ENCODE peak calls at places on chromosomes 12 and 14, in eight cellular contexts. M, L, F, B, E, T, D and S are unnamed samples.

GRCh38 chr12:112172556-112173324 is 47.4 kb downstream of the TRAFD1 start:
- DNase-seq in M (no peak), L (no peak), F (no peak), B (no peak), E (no peak), T (no peak), D (no peak), S (no peak)

GRCh38 chr14:91173221-91173670 is 59.4 kb downstream of the DGLUCY start:
- DNase-seq in M (no peak), L (peak), F (no peak), B (peak), E (peak), T (peak), D (peak), S (peak)

GRCh38 chr12:52277486-52278245 is 3.2 kb downstream of the KRT86 start:
- DNase-seq in M (no peak), L (no peak), F (no peak), B (no peak), E (no peak), T (no peak), D (no peak), S (peak)

GRCh38 chr12:62714409-62715075 is 220.4 kb downstream of the PPM1H start:
- DNase-seq in M (no peak), L (no peak), F (no peak), B (no peak), E (no peak), T (no peak), D (no peak), S (no peak)

GRCh38 chr12:121295123-121295745 is 1.3 kb downstream of the CAMKK2 start:
- DNase-seq in M (no peak), L (no peak), F (no peak), B (peak), E (no peak), T (no peak), D (no peak), S (no peak)

GRCh38 chr12:121223283-121223946 is 13.5 kb downstream of the P2RX4 start:
- DNase-seq in M (no peak), L (no peak), F (no peak), B (peak), E (no peak), T (no peak), D (no peak), S (no peak)

GRCh38 chr14:62126885-62127478 is 364.8 kb downstream of the SNAPC1 start:
- DNase-seq in M (no peak), L (peak), F (peak), B (peak), E (peak), T (no peak), D (peak), S (peak)

GRCh38 chr12:31220633-31221565 is 105.1 kb downstream of the SINHCAF start:
- DNase-seq in M (no peak), L (no peak), F (no peak), B (no peak), E (peak), T (no peak), D (no peak), S (no peak)

GRCh38 chr12:50637870-50638481 is 125.9 kb upstream of the ATF1 start:
- DNase-seq in M (no peak), L (peak), F (no peak), B (peak), E (peak), T (no peak), D (peak), S (peak)

GRCh38 chr14:102620413-102620812 is 28.0 kb downstream of the RCOR1 start:
- DNase-seq in M (no peak), L (peak), F (no peak), B (no peak), E (peak), T (no peak), D (peak), S (no peak)